ENCODE peak calls at places on chromosomes 4 and X, in seven cellular contexts. V, J, F, G, Z, I and L are unnamed samples.

GRCh38 chrX:39899059-39899458 is 198.7 kb downstream of the BCOR start:
- DNase-seq in V (no peak), J (no peak), F (no peak), G (no peak), Z (no peak), I (no peak), L (no peak)

GRCh38 chrX:81114757-81115156 is 87.0 kb downstream of the HMGN5 start:
- DNase-seq in V (no peak), J (no peak), F (no peak), G (no peak), Z (no peak), I (no peak), L (no peak)

GRCh38 chr4:837772-838171 is 11.8 kb upstream of the CPLX1 start:
- DNase-seq in V (no peak), J (no peak), F (no peak), G (no peak), Z (no peak), I (no peak), L (no peak)

GRCh38 chrX:130981836-130982235 is 76.3 kb upstream of the ARHGAP36 start:
- DNase-seq in V (no peak), J (no peak), F (no peak), G (no peak), Z (no peak), I (no peak), L (no peak)

GRCh38 chrX:40005290-40006011 is 92.3 kb downstream of the BCOR start:
- DNase-seq in V (no peak), J (no peak), F (no peak), G (no peak), Z (no peak), I (no peak), L (no peak)

GRCh38 chr4:21688596-21689265 is 259.8 kb downstream of the KCNIP4 start:
- DNase-seq in V (no peak), J (no peak), F (no peak), G (no peak), Z (no peak), I (no peak), L (no peak)

GRCh38 chrX:155313766-155314165 is 20.6 kb downstream of the CLIC2 start:
- DNase-seq in V (no peak), J (no peak), F (no peak), G (no peak), Z (no peak), I (no peak), L (no peak)

GRCh38 chr4:7658297-7659204 is 223.8 kb upstream of the PSAPL1 start:
- DNase-seq in V (no peak), J (no peak), F (no peak), G (no peak), Z (no peak), I (no peak), L (no peak)

GRCh38 chr4:23084559-23085248 is 392.0 kb downstream of the GBA3 start:
- DNase-seq in V (no peak), J (no peak), F (no peak), G (no peak), Z (no peak), I (no peak), L (no peak)

GRCh38 chr4:132123870-132124623 is 1025.0 kb upstream of the PCDH10 start:
- DNase-seq in V (no peak), J (no peak), F (no peak), G (peak; percentile 42), Z (peak; percentile 19), I (peak; percentile 66), L (no peak)

GRCh38 chrX:49063715-49064114 is 4.9 kb downstream of the CCDC120 start:
- DNase-seq in V (no peak), J (no peak), F (no peak), G (no peak), Z (no peak), I (no peak), L (no peak)

GRCh38 chr4:154132406-154132805 is 343.5 kb upstream of the SFRP2 start:
- DNase-seq in V (no peak), J (no peak), F (no peak), G (no peak), Z (no peak), I (no peak), L (no peak)

GRCh38 chr4:1576961-1577814 is 106.9 kb downstream of the FAM53A start:
- DNase-seq in V (no peak), J (no peak), F (no peak), G (no peak), Z (no peak), I (no peak), L (no peak)

GRCh38 chr4:75512336-75513211 is 1.6 kb downstream of the RCHY1 start:
- DNase-seq in V (no peak), J (peak; percentile 44), F (peak; percentile 24), G (no peak), Z (no peak), I (peak; percentile 48), L (no peak)

GRCh38 chrX:70470850-70471289 is 26.2 kb downstream of the DLG3 start:
- DNase-seq in V (no peak), J (peak; percentile 3), F (no peak), G (no peak), Z (no peak), I (peak; percentile 7), L (no peak)

GRCh38 chrX:9373789-9374188 is 91.1 kb upstream of the TBL1X start:
- DNase-seq in V (no peak), J (no peak), F (no peak), G (no peak), Z (no peak), I (no peak), L (no peak)

GRCh38 chr4:144572660-144573059 is 73.3 kb upstream of the HHIP start:
- DNase-seq in V (no peak), J (no peak), F (no peak), G (no peak), Z (no peak), I (no peak), L (no peak)

GRCh38 chr4:176498857-176499256 is 179.1 kb downstream of the SPCS3 start:
- DNase-seq in V (no peak), J (no peak), F (no peak), G (no peak), Z (no peak), I (no peak), L (no peak)

GRCh38 chr4:93169966-93170365 is 658.6 kb upstream of the ATOH1 start:
- DNase-seq in V (no peak), J (no peak), F (no peak), G (no peak), Z (no peak), I (no peak), L (no peak)

GRCh38 chr4:1767770-1768366 is 25.2 kb upstream of the FGFR3 start:
- DNase-seq in V (no peak), J (peak; percentile 49), F (no peak), G (peak; percentile 9), Z (no peak), I (no peak), L (no peak)

GRCh38 chr4:16110199-16110598 is 26.4 kb upstream of the PROM1 start:
- DNase-seq in V (no peak), J (no peak), F (no peak), G (no peak), Z (no peak), I (no peak), L (no peak)

GRCh38 chrX:34560180-34560579 is 96.9 kb downstream of the TMEM47 start:
- DNase-seq in V (no peak), J (no peak), F (no peak), G (no peak), Z (no peak), I (no peak), L (no peak)

GRCh38 chrX:91434351-91435168 is at the start of gene PABPC5:
- DNase-seq in V (no peak), J (no peak), F (peak; percentile 56), G (peak; percentile 84), Z (peak; percentile 51), I (peak; percentile 0), L (no peak)

GRCh38 chrX:110167952-110168451 is 149.9 kb downstream of the AMMECR1 start:
- DNase-seq in V (peak; percentile 17), J (peak; percentile 58), F (no peak), G (no peak), Z (no peak), I (peak; percentile 27), L (peak; percentile 34)

GRCh38 chr4:126768338-126768737 is 864.4 kb upstream of the INTU start:
- DNase-seq in V (no peak), J (no peak), F (no peak), G (no peak), Z (no peak), I (no peak), L (no peak)

GRCh38 chrX:1649623-1650022 is 34.8 kb downstream of the ASMT start:
- DNase-seq in V (no peak), J (no peak), F (no peak), G (no peak), Z (no peak), I (no peak), L (no peak)

GRCh38 chr4:6546681-6547447 is 28.1 kb upstream of the MAN2B2 start:
- DNase-seq in V (peak; percentile 4), J (peak; percentile 66), F (no peak), G (peak; percentile 21), Z (peak; percentile 15), I (peak; percentile 28), L (peak; percentile 12)